ENCODE peak calls at places on chromosome 14, in four cellular contexts. One of them, this sample, is unnamed.

GRCh38 chr14:72615511-72616121 is 278.3 kb downstream of the DPF3 start:
- DNase-seq in D341Med: no peak
- DNase-seq in activated gamma-delta T cell: no peak
- DNase-seq in AML-193: no peak
- DNase-seq in this sample: no peak

GRCh38 chr14:58731465-58732330 is 93.9 kb downstream of the DACT1 start:
- DNase-seq in activated gamma-delta T cell: no peak
- DNase-seq in AML-193: no peak
- DNase-seq in D341Med: no peak
- DNase-seq in this sample: no peak

GRCh38 chr14:82854131-82854530 is 1320.5 kb upstream of the SEL1L start:
- DNase-seq in activated gamma-delta T cell: no peak
- DNase-seq in D341Med: no peak
- DNase-seq in AML-193: no peak
- DNase-seq in this sample: no peak

GRCh38 chr14:96053600-96054381 is 14.6 kb downstream of the C14orf132 start:
- DNase-seq in D341Med: peak
- DNase-seq in activated gamma-delta T cell: no peak
- DNase-seq in AML-193: no peak
- DNase-seq in this sample: no peak

GRCh38 chr14:21748869-21749303 is 75.3 kb upstream of the OR4E1 start:
- DNase-seq in D341Med: peak
- DNase-seq in AML-193: peak
- DNase-seq in activated gamma-delta T cell: no peak
- DNase-seq in this sample: peak

GRCh38 chr14:88706425-88706824 is 86.3 kb downstream of the EML5 start:
- DNase-seq in activated gamma-delta T cell: no peak
- DNase-seq in AML-193: no peak
- DNase-seq in D341Med: no peak
- DNase-seq in this sample: no peak

GRCh38 chr14:67782090-67782489 is 34.3 kb downstream of the ZFYVE26 start:
- DNase-seq in AML-193: no peak
- DNase-seq in activated gamma-delta T cell: no peak
- DNase-seq in D341Med: no peak
- DNase-seq in this sample: no peak

GRCh38 chr14:39469094-39469710 is 37.0 kb upstream of the FBXO33 start:
- DNase-seq in activated gamma-delta T cell: no peak
- DNase-seq in D341Med: no peak
- DNase-seq in AML-193: no peak
- DNase-seq in this sample: peak

GRCh38 chr14:56903304-56904021 is 93.2 kb upstream of the OTX2 start:
- DNase-seq in D341Med: no peak
- DNase-seq in activated gamma-delta T cell: no peak
- DNase-seq in AML-193: no peak
- DNase-seq in this sample: no peak

GRCh38 chr14:31080060-31080459 is 53.9 kb upstream of the STRN3 start:
- DNase-seq in D341Med: no peak
- DNase-seq in AML-193: no peak
- DNase-seq in activated gamma-delta T cell: no peak
- DNase-seq in this sample: no peak

GRCh38 chr14:31842905-31843304 is 234.2 kb upstream of the ARHGAP5 start:
- DNase-seq in AML-193: no peak
- DNase-seq in D341Med: peak
- DNase-seq in activated gamma-delta T cell: no peak
- DNase-seq in this sample: no peak

GRCh38 chr14:38481939-38482678 is 226.2 kb upstream of the CLEC14A start:
- DNase-seq in activated gamma-delta T cell: no peak
- DNase-seq in D341Med: no peak
- DNase-seq in AML-193: no peak
- DNase-seq in this sample: no peak

GRCh38 chr14:80364274-80364673 is 153.0 kb upstream of the DIO2 start:
- DNase-seq in AML-193: peak
- DNase-seq in D341Med: peak
- DNase-seq in activated gamma-delta T cell: no peak
- DNase-seq in this sample: no peak

GRCh38 chr14:101865288-101865687 is 99.1 kb upstream of the DYNC1H1 start:
- DNase-seq in D341Med: no peak
- DNase-seq in AML-193: no peak
- DNase-seq in activated gamma-delta T cell: no peak
- DNase-seq in this sample: no peak

GRCh38 chr14:99512571-99513182 is 31.5 kb downstream of the CCNK start:
- DNase-seq in AML-193: no peak
- DNase-seq in D341Med: no peak
- DNase-seq in activated gamma-delta T cell: no peak
- DNase-seq in this sample: peak

GRCh38 chr14:103391048-103391447 is 5.8 kb downstream of the MARK3 start:
- DNase-seq in D341Med: peak
- DNase-seq in AML-193: peak
- DNase-seq in activated gamma-delta T cell: no peak
- DNase-seq in this sample: no peak

GRCh38 chr14:79724934-79725717 is 486.2 kb downstream of the DIO2 start:
- DNase-seq in activated gamma-delta T cell: no peak
- DNase-seq in D341Med: no peak
- DNase-seq in AML-193: no peak
- DNase-seq in this sample: no peak

GRCh38 chr14:39581474-39581873 is 149.2 kb upstream of the FBXO33 start:
- DNase-seq in activated gamma-delta T cell: no peak
- DNase-seq in AML-193: no peak
- DNase-seq in D341Med: no peak
- DNase-seq in this sample: no peak

GRCh38 chr14:102362084-102362483 is 606 bp downstream of the CINP start:
- DNase-seq in AML-193: no peak
- DNase-seq in activated gamma-delta T cell: no peak
- DNase-seq in D341Med: no peak
- DNase-seq in this sample: no peak

GRCh38 chr14:102772781-102773570 is 4.3 kb upstream of the TRAF3 start:
- DNase-seq in D341Med: no peak
- DNase-seq in AML-193: no peak
- DNase-seq in activated gamma-delta T cell: no peak
- DNase-seq in this sample: peak

GRCh38 chr14:32980178-32980886 is 41.7 kb downstream of the NPAS3 start:
- DNase-seq in activated gamma-delta T cell: no peak
- DNase-seq in AML-193: no peak
- DNase-seq in D341Med: no peak
- DNase-seq in this sample: no peak

GRCh38 chr14:63174760-63175191 is 29.5 kb upstream of the RHOJ start:
- DNase-seq in D341Med: peak
- DNase-seq in activated gamma-delta T cell: no peak
- DNase-seq in AML-193: no peak
- DNase-seq in this sample: peak

GRCh38 chr14:21287166-21287565 is 7.3 kb downstream of the RPGRIP1 start:
- DNase-seq in activated gamma-delta T cell: no peak
- DNase-seq in AML-193: no peak
- DNase-seq in D341Med: no peak
- DNase-seq in this sample: no peak

GRCh38 chr14:40368314-40368713 is 936.1 kb upstream of the FBXO33 start:
- DNase-seq in activated gamma-delta T cell: no peak
- DNase-seq in D341Med: no peak
- DNase-seq in AML-193: no peak
- DNase-seq in this sample: no peak

GRCh38 chr14:63039800-63040380 is 5.4 kb downstream of the KCNH5 start:
- DNase-seq in activated gamma-delta T cell: no peak
- DNase-seq in AML-193: peak
- DNase-seq in D341Med: peak
- DNase-seq in this sample: no peak

GRCh38 chr14:102817942-102818940 is 41.0 kb downstream of the TRAF3 start:
- DNase-seq in activated gamma-delta T cell: no peak
- DNase-seq in D341Med: no peak
- DNase-seq in AML-193: no peak
- DNase-seq in this sample: no peak

GRCh38 chr14:81211844-81212243 is 8.9 kb downstream of the GTF2A1 start:
- DNase-seq in D341Med: peak
- DNase-seq in activated gamma-delta T cell: no peak
- DNase-seq in AML-193: peak
- DNase-seq in this sample: no peak

GRCh38 chr14:28754209-28754985 is 12.2 kb upstream of the FOXG1 start:
- DNase-seq in AML-193: no peak
- DNase-seq in D341Med: peak
- DNase-seq in activated gamma-delta T cell: no peak
- DNase-seq in this sample: peak

GRCh38 chr14:41607966-41608663 is 1.4 kb downstream of the LRFN5 start:
- DNase-seq in activated gamma-delta T cell: no peak
- DNase-seq in D341Med: peak
- DNase-seq in AML-193: no peak
- DNase-seq in this sample: peak

GRCh38 chr14:33343016-33343415 is 404.3 kb downstream of the NPAS3 start:
- DNase-seq in D341Med: no peak
- DNase-seq in AML-193: no peak
- DNase-seq in activated gamma-delta T cell: no peak
- DNase-seq in this sample: no peak

GRCh38 chr14:52951730-52952481 is 1.1 kb upstream of the FERMT2 start:
- DNase-seq in D341Med: no peak
- DNase-seq in activated gamma-delta T cell: no peak
- DNase-seq in AML-193: no peak
- DNase-seq in this sample: peak

GRCh38 chr14:100591453-100592371 is 4.5 kb upstream of the BEGAIN start:
- DNase-seq in AML-193: no peak
- DNase-seq in D341Med: no peak
- DNase-seq in activated gamma-delta T cell: no peak
- DNase-seq in this sample: peak

GRCh38 chr14:67837011-67837624 is 17.5 kb downstream of the RAD51B start:
- DNase-seq in activated gamma-delta T cell: no peak
- DNase-seq in D341Med: no peak
- DNase-seq in AML-193: peak
- DNase-seq in this sample: no peak

GRCh38 chr14:59997496-59997895 is 77.6 kb downstream of the LRRC9 start:
- DNase-seq in D341Med: no peak
- DNase-seq in AML-193: no peak
- DNase-seq in activated gamma-delta T cell: no peak
- DNase-seq in this sample: no peak

GRCh38 chr14:23366163-23366921 is 1.4 kb upstream of the EFS start:
- DNase-seq in D341Med: peak
- DNase-seq in AML-193: no peak
- DNase-seq in activated gamma-delta T cell: no peak
- DNase-seq in this sample: peak

GRCh38 chr14:94631050-94631449 is 18.9 kb downstream of the SERPINA3 start:
- DNase-seq in AML-193: no peak
- DNase-seq in D341Med: no peak
- DNase-seq in activated gamma-delta T cell: no peak
- DNase-seq in this sample: no peak

GRCh38 chr14:25006961-25007795 is 42.8 kb downstream of the STXBP6 start:
- DNase-seq in activated gamma-delta T cell: no peak
- DNase-seq in AML-193: no peak
- DNase-seq in D341Med: no peak
- DNase-seq in this sample: no peak

GRCh38 chr14:32623300-32624093 is 294.4 kb downstream of the AKAP6 start:
- DNase-seq in D341Med: no peak
- DNase-seq in activated gamma-delta T cell: no peak
- DNase-seq in AML-193: no peak
- DNase-seq in this sample: no peak